ENCODE peak calls at places on chromosome 12, in ten cellular contexts. One of them, this sample, is unnamed.

GRCh38 chr12:105977256-105978051 is 161.3 kb downstream of the NUAK1 start:
- DNase-seq in upper lobe of left lung: no peak
- DNase-seq in HCT116: no peak
- DNase-seq in Panc1: no peak
- DNase-seq in GM23338: no peak
- DNase-seq in suprapubic skin: no peak
- DNase-seq in GM12878: no peak
- DNase-seq in breast epithelium: no peak
- DNase-seq in stomach: no peak
- DNase-seq in HepG2: no peak
- DNase-seq in this sample: no peak

GRCh38 chr12:89622115-89622514 is 86.5 kb downstream of the ATP2B1 start:
- DNase-seq in upper lobe of left lung: no peak
- DNase-seq in HCT116: no peak
- DNase-seq in Panc1: no peak
- DNase-seq in GM23338: no peak
- DNase-seq in suprapubic skin: no peak
- DNase-seq in GM12878: no peak
- DNase-seq in breast epithelium: no peak
- DNase-seq in stomach: no peak
- DNase-seq in HepG2: no peak
- DNase-seq in this sample: no peak

GRCh38 chr12:91017511-91018263 is 12.9 kb upstream of the EPYC start:
- DNase-seq in upper lobe of left lung: no peak
- DNase-seq in HCT116: no peak
- DNase-seq in Panc1: no peak
- DNase-seq in GM23338: no peak
- DNase-seq in suprapubic skin: no peak
- DNase-seq in GM12878: no peak
- DNase-seq in breast epithelium: no peak
- DNase-seq in stomach: no peak
- DNase-seq in HepG2: no peak
- DNase-seq in this sample: no peak

GRCh38 chr12:132316497-132317232 is 12.7 kb downstream of the GALNT9 start:
- DNase-seq in upper lobe of left lung: peak
- DNase-seq in HCT116: no peak
- DNase-seq in Panc1: no peak
- DNase-seq in GM23338: no peak
- DNase-seq in suprapubic skin: no peak
- DNase-seq in GM12878: no peak
- DNase-seq in breast epithelium: no peak
- DNase-seq in stomach: no peak
- DNase-seq in HepG2: no peak
- DNase-seq in this sample: no peak

GRCh38 chr12:25924535-25925001 is 33.9 kb upstream of the RASSF8 start:
- DNase-seq in upper lobe of left lung: no peak
- DNase-seq in HCT116: no peak
- DNase-seq in Panc1: no peak
- DNase-seq in GM23338: no peak
- DNase-seq in suprapubic skin: no peak
- DNase-seq in GM12878: no peak
- DNase-seq in breast epithelium: no peak
- DNase-seq in stomach: no peak
- DNase-seq in HepG2: no peak
- DNase-seq in this sample: no peak

GRCh38 chr12:3200779-3201738 is 123.9 kb downstream of the TSPAN9 start:
- DNase-seq in upper lobe of left lung: peak
- DNase-seq in HCT116: no peak
- DNase-seq in Panc1: no peak
- DNase-seq in GM23338: no peak
- DNase-seq in suprapubic skin: no peak
- DNase-seq in GM12878: no peak
- DNase-seq in breast epithelium: no peak
- DNase-seq in stomach: no peak
- DNase-seq in HepG2: no peak
- DNase-seq in this sample: no peak

GRCh38 chr12:76643438-76643837 is 83.9 kb upstream of the OSBPL8 start:
- DNase-seq in upper lobe of left lung: no peak
- DNase-seq in HCT116: no peak
- DNase-seq in Panc1: no peak
- DNase-seq in GM23338: no peak
- DNase-seq in suprapubic skin: no peak
- DNase-seq in GM12878: no peak
- DNase-seq in breast epithelium: no peak
- DNase-seq in stomach: no peak
- DNase-seq in HepG2: no peak
- DNase-seq in this sample: no peak

GRCh38 chr12:45543887-45544286 is 185.6 kb upstream of the ARID2 start:
- DNase-seq in upper lobe of left lung: no peak
- DNase-seq in HCT116: peak
- DNase-seq in Panc1: peak
- DNase-seq in GM23338: peak
- DNase-seq in suprapubic skin: no peak
- DNase-seq in GM12878: peak
- DNase-seq in breast epithelium: no peak
- DNase-seq in stomach: peak
- DNase-seq in HepG2: peak
- DNase-seq in this sample: no peak

GRCh38 chr12:104467346-104467837 is 10.6 kb downstream of the CHST11 start:
- DNase-seq in upper lobe of left lung: no peak
- DNase-seq in HCT116: no peak
- DNase-seq in Panc1: no peak
- DNase-seq in GM23338: no peak
- DNase-seq in suprapubic skin: no peak
- DNase-seq in GM12878: no peak
- DNase-seq in breast epithelium: no peak
- DNase-seq in stomach: no peak
- DNase-seq in HepG2: no peak
- DNase-seq in this sample: no peak

GRCh38 chr12:54385251-54385914 is 850 bp upstream of the ZNF385A start:
- DNase-seq in upper lobe of left lung: peak
- DNase-seq in HCT116: no peak
- DNase-seq in Panc1: no peak
- DNase-seq in GM23338: peak
- DNase-seq in suprapubic skin: no peak
- DNase-seq in GM12878: no peak
- DNase-seq in breast epithelium: no peak
- DNase-seq in stomach: no peak
- DNase-seq in HepG2: no peak
- DNase-seq in this sample: peak

DNA sequence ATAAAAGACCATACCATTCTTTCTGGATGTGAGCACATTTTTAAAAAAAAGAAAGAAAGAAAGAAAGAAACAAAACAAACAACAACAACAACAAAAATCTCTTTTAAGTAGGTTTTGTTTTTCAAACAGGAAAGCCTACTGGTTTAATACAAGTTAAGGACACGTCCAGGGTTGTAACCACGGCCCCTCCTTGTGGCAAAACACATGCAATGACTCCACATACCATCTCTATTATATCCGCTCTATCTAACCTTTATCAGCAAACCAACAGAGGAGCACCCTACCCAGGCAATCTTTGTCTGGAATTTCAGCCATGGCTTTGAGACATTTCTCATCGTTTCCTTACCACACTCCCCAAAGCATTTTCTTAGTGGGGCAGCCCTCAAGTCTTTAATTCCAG is 360.5 kb upstream of the TMPO start:
- DNase-seq in upper lobe of left lung: no peak
- DNase-seq in HCT116: peak
- DNase-seq in Panc1: no peak
- DNase-seq in GM23338: peak
- DNase-seq in suprapubic skin: no peak
- DNase-seq in GM12878: no peak
- DNase-seq in breast epithelium: no peak
- DNase-seq in stomach: no peak
- DNase-seq in HepG2: peak
- DNase-seq in this sample: no peak
- TF ChIP-seq CTCF in upper lobe of left lung: no peak
- TF ChIP-seq CTCF in HCT116: peak
- TF ChIP-seq CTCF in Panc1: peak
- TF ChIP-seq CTCF in GM23338: peak
- TF ChIP-seq CTCF in suprapubic skin: no peak
- TF ChIP-seq CTCF in GM12878: peak
- TF ChIP-seq CTCF in breast epithelium: no peak
- TF ChIP-seq CTCF in stomach: no peak
- TF ChIP-seq CTCF in HepG2: peak
- TF ChIP-seq CTCF in this sample: no peak

DNA sequence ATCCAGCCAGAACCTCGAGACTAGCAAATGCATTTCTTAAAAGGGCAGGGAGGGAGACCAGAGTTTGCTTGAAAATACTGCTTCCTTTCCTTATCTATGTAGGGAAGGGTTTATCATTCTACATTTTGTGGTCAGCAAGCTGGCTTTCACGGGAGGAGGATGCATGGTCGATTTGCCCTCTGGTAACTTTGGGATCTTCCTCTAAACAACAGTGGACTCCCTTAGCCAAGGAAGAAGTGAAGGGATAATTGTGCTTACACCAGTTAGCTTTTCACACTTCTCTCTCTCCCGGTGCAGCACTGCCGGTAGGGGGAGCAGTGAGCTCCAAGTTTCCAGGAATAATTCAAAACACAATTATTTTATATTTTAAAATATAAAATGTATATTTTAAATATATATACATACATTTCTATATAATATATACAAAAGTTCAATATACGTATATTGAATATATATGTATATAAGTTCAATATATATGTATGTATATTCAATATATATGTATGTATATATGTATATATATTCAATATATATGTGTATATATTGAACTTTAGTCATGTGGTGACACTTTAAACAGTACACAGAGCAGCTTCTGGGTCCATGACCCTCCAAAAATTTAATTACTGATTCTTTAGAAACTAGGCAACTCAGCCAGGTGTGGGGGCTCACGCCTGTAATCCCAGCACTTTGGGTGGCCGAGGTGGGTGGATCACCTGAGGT is 4.5 kb upstream of the ACACB start:
- DNase-seq in upper lobe of left lung: no peak
- DNase-seq in HCT116: peak
- DNase-seq in Panc1: no peak
- DNase-seq in GM23338: peak
- DNase-seq in suprapubic skin: peak
- DNase-seq in GM12878: no peak
- DNase-seq in breast epithelium: peak
- DNase-seq in stomach: peak
- DNase-seq in HepG2: peak
- DNase-seq in this sample: peak
- TF ChIP-seq POLR2AphosphoS5 in upper lobe of left lung: no peak
- TF ChIP-seq POLR2AphosphoS5 in HCT116: no peak
- TF ChIP-seq POLR2AphosphoS5 in Panc1: no peak
- TF ChIP-seq POLR2AphosphoS5 in GM23338: no peak
- TF ChIP-seq POLR2AphosphoS5 in suprapubic skin: no peak
- TF ChIP-seq POLR2AphosphoS5 in GM12878: no peak
- TF ChIP-seq POLR2AphosphoS5 in breast epithelium: no peak
- TF ChIP-seq POLR2AphosphoS5 in stomach: peak
- TF ChIP-seq POLR2AphosphoS5 in HepG2: no peak
- TF ChIP-seq POLR2AphosphoS5 in this sample: no peak

GRCh38 chr12:95335948-95336347 is 118.3 kb downstream of the VEZT start:
- DNase-seq in upper lobe of left lung: no peak
- DNase-seq in HCT116: no peak
- DNase-seq in Panc1: no peak
- DNase-seq in GM23338: no peak
- DNase-seq in suprapubic skin: no peak
- DNase-seq in GM12878: no peak
- DNase-seq in breast epithelium: no peak
- DNase-seq in stomach: no peak
- DNase-seq in HepG2: peak
- DNase-seq in this sample: no peak

GRCh38 chr12:95342008-95342407 is 124.4 kb downstream of the VEZT start:
- DNase-seq in upper lobe of left lung: no peak
- DNase-seq in HCT116: no peak
- DNase-seq in Panc1: no peak
- DNase-seq in GM23338: no peak
- DNase-seq in suprapubic skin: no peak
- DNase-seq in GM12878: no peak
- DNase-seq in breast epithelium: no peak
- DNase-seq in stomach: no peak
- DNase-seq in HepG2: no peak
- DNase-seq in this sample: no peak

GRCh38 chr12:95337176-95337575 is 119.6 kb downstream of the VEZT start:
- DNase-seq in upper lobe of left lung: no peak
- DNase-seq in HCT116: no peak
- DNase-seq in Panc1: no peak
- DNase-seq in GM23338: no peak
- DNase-seq in suprapubic skin: no peak
- DNase-seq in GM12878: no peak
- DNase-seq in breast epithelium: no peak
- DNase-seq in stomach: no peak
- DNase-seq in HepG2: no peak
- DNase-seq in this sample: no peak

GRCh38 chr12:95336387-95337067 is 118.9 kb downstream of the VEZT start:
- DNase-seq in upper lobe of left lung: no peak
- DNase-seq in HCT116: peak
- DNase-seq in Panc1: peak
- DNase-seq in GM23338: peak
- DNase-seq in suprapubic skin: peak
- DNase-seq in GM12878: no peak
- DNase-seq in breast epithelium: peak
- DNase-seq in stomach: peak
- DNase-seq in HepG2: peak
- DNase-seq in this sample: no peak

DNA sequence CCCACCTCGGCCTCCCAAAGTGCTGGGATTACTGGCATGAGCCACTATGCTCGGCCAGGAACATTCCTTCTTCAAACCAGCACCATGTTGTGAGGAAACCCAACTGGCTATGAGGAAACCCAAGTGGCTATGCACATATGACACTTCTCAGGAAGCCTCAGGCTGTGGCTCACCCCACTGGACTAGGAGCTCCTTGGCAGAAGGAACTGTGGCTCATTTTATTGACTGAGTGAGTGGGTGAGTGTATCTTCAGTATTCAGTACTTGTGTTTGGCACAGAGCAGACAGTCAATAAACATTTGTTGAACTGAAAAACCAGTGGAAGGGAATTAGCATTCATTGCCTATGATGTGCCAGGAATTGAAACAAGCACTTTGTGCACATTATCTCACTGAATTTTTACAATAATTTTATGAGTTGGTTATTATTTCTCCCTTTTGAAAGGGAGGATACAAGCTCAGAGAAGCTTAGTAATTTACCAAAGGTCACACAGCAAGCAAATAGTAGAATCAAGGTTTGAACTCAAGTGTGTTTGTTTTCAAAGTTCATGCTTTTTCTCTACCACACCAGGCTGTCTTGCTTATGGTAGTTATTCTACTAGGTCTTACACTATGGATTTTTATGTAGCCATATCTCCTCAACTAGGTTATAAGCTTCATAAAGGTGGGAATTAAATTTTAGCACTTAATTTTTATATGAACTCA is 121.6 kb downstream of the VEZT start:
- DNase-seq in upper lobe of left lung: no peak
- DNase-seq in HCT116: no peak
- DNase-seq in Panc1: no peak
- DNase-seq in GM23338: no peak
- DNase-seq in suprapubic skin: no peak
- DNase-seq in GM12878: no peak
- DNase-seq in breast epithelium: no peak
- DNase-seq in stomach: no peak
- DNase-seq in HepG2: no peak
- DNase-seq in this sample: no peak
- H3K27ac ChIP-seq in upper lobe of left lung: no peak
- H3K27ac ChIP-seq in HCT116: no peak
- H3K27ac ChIP-seq in Panc1: no peak
- H3K27ac ChIP-seq in GM23338: no peak
- H3K27ac ChIP-seq in suprapubic skin: no peak
- H3K27ac ChIP-seq in GM12878: no peak
- H3K27ac ChIP-seq in breast epithelium: no peak
- H3K27ac ChIP-seq in stomach: no peak
- H3K27ac ChIP-seq in HepG2: no peak
- H3K27ac ChIP-seq in this sample: no peak

GRCh38 chr12:19245656-19246055 is 116.1 kb downstream of the PLEKHA5 start:
- DNase-seq in upper lobe of left lung: no peak
- DNase-seq in HCT116: no peak
- DNase-seq in Panc1: no peak
- DNase-seq in GM23338: no peak
- DNase-seq in suprapubic skin: no peak
- DNase-seq in GM12878: no peak
- DNase-seq in breast epithelium: no peak
- DNase-seq in stomach: no peak
- DNase-seq in HepG2: no peak
- DNase-seq in this sample: no peak
- TF ChIP-seq CTCF in upper lobe of left lung: no peak
- TF ChIP-seq CTCF in HCT116: no peak
- TF ChIP-seq CTCF in Panc1: no peak
- TF ChIP-seq CTCF in GM23338: no peak
- TF ChIP-seq CTCF in suprapubic skin: no peak
- TF ChIP-seq CTCF in GM12878: no peak
- TF ChIP-seq CTCF in breast epithelium: no peak
- TF ChIP-seq CTCF in stomach: no peak
- TF ChIP-seq CTCF in HepG2: no peak
- TF ChIP-seq CTCF in this sample: no peak